ENCODE peak calls at places on chromosomes 16 and 17, in six cellular contexts. C, L, D, A, V and M are unnamed samples.

GRCh38 chr17:47693667-47694017 is 319 bp upstream of the TBKBP1 start:
- DNase-seq in C (no peak), L (no peak), D (peak), A (no peak), V (no peak), M (no peak)

GRCh38 chr16:73095885-73096341 is 48.0 kb upstream of the ZFHX3 start:
- DNase-seq in C (no peak), L (no peak), D (peak), A (no peak), V (no peak), M (no peak)

GRCh38 chr17:61009619-61010018 is 332.0 kb downstream of the BCAS3 start:
- DNase-seq in C (no peak), L (no peak), D (peak), A (peak), V (no peak), M (no peak)

GRCh38 chr17:72024457-72024856 is 96.4 kb upstream of the SOX9 start:
- DNase-seq in C (no peak), L (no peak), D (no peak), A (no peak), V (no peak), M (no peak)

GRCh38 chr17:44910231-44911106 is 4.8 kb downstream of the GFAP start:
- DNase-seq in C (no peak), L (no peak), D (no peak), A (no peak), V (no peak), M (no peak)

GRCh38 chr17:2040942-2041560 is 771 bp upstream of the OVCA2 start:
- DNase-seq in C (peak), L (no peak), D (no peak), A (no peak), V (no peak), M (no peak)

GRCh38 chr16:27113341-27113841 is 46.7 kb downstream of the C16orf82 start:
- DNase-seq in C (no peak), L (no peak), D (no peak), A (no peak), V (no peak), M (no peak)

GRCh38 chr16:53912155-53912554 is 208.2 kb downstream of the FTO start:
- DNase-seq in C (no peak), L (no peak), D (no peak), A (no peak), V (no peak), M (no peak)

GRCh38 chr17:21282231-21282630 is 2.3 kb upstream of the MAP2K3 start:
- DNase-seq in C (no peak), L (peak), D (no peak), A (peak), V (no peak), M (peak)

GRCh38 chr17:43401293-43401692 is 2.5 kb downstream of the ARL4D start:
- DNase-seq in C (no peak), L (no peak), D (no peak), A (no peak), V (no peak), M (no peak)

GRCh38 chr16:1899641-1900451 is 18.4 kb downstream of the HS3ST6 start:
- DNase-seq in C (peak), L (no peak), D (no peak), A (no peak), V (no peak), M (no peak)

GRCh38 chr17:260031-260791 is 78.8 kb upstream of the DOC2B start:
- DNase-seq in C (no peak), L (no peak), D (no peak), A (no peak), V (peak), M (no peak)
- H3K4me3 ChIP-seq in C (no peak), L (no peak), D (no peak), A (no peak), V (peak), M (no peak)

DNA sequence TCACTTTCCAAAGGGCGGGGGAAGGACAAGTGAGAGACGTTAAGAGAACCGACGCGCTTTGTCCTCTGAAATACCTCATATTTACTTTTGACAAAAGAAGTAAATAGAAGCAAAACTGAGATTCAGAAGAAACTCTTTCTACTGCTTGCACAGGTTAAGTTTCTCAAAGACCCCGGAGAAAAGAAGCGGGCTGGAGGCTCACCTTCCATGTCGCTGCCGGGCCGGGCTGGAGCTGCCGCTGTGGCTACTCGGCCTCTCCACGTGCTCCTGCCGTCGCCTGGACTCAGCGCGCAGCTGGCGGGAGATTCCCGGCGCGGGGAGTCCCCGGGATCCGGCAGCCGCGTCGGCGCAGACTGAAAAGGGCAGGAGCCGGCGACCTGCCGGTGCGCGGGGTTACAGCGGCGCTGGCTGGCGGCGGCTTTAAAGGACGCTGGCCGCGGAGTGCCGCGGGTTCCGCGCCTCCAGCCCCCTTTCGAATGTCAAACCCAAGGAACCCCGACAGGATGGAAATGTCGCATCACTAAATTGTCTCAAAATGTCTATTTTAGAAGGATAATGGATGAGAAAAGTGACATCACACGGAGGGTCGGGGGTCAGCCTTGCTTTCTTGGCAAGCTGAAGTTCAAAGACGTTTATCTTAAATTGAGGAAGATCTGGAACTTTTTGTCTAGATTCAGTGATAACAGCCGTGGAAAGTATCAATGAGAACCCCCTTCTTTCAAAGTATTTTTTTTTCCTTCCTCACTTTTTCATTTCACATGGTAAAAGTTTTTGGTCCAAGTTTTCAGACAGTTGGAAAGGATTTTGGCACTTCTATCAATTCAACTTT is at the start of gene IKZF3:
- DNase-seq in C (peak), L (no peak), D (peak), A (no peak), V (peak), M (no peak)
- TF ChIP-seq CTCF in C (peak), L (no peak), D (no peak), A (no peak), V (peak), M (no peak)

GRCh38 chr17:76549539-76549938 is 9.7 kb downstream of the PRCD start:
- DNase-seq in C (no peak), L (no peak), D (no peak), A (no peak), V (no peak), M (no peak)

GRCh38 chr17:76548378-76549214 is 8.8 kb downstream of the PRCD start:
- DNase-seq in C (no peak), L (no peak), D (no peak), A (no peak), V (peak), M (no peak)

GRCh38 chr17:76549215-76549518 is 9.3 kb downstream of the PRCD start:
- DNase-seq in C (no peak), L (no peak), D (no peak), A (no peak), V (no peak), M (no peak)

GRCh38 chr17:76551685-76552084 is 11.8 kb downstream of the PRCD start:
- DNase-seq in C (no peak), L (no peak), D (no peak), A (no peak), V (no peak), M (no peak)

DNA sequence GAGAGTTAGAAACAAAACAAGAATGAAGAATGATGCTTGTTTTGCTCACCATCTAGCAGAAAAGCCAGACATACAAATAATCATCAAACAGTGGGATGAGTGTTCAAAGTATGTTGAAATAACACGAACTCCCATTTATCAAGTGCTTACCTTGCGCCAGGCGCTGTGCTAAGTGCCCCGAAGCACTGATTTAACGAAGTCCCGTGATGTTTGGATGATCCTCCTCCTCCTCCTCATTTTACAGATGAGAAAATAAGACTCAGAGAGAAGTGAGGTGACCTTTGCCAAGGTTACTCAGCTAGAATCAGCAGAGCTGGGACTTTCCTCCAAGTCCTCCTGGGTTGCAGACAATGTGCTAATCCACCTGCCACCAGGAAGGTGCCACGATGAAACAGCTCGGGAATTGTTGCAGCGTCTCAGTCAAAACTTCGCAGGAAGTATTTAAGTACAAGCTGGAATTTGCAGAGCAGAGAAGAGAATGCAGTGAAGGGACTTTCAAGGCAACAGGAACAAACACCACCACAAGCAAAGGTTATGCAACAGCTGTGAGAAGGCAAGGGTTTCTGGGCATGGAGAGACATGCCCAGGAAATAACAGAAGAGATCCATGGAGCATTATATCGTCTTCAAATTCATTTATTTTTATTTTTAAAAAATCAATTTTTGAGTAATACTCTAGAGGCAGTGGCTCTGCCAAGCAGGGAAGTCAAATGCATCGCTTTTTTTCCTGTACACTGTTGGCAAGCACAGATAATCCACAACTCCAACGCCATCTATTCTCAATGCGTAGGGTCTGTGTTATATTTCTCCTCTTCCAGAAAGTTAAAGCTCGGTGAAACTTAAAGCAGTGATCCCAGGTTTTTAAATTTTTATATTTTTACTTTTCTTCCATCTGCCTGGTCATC is 11.1 kb downstream of the PRCD start:
- DNase-seq in C (peak), L (no peak), D (no peak), A (no peak), V (peak), M (no peak)
- H3K4me3 ChIP-seq in C (no peak), L (no peak), D (no peak), A (no peak), V (no peak), M (no peak)

DNA sequence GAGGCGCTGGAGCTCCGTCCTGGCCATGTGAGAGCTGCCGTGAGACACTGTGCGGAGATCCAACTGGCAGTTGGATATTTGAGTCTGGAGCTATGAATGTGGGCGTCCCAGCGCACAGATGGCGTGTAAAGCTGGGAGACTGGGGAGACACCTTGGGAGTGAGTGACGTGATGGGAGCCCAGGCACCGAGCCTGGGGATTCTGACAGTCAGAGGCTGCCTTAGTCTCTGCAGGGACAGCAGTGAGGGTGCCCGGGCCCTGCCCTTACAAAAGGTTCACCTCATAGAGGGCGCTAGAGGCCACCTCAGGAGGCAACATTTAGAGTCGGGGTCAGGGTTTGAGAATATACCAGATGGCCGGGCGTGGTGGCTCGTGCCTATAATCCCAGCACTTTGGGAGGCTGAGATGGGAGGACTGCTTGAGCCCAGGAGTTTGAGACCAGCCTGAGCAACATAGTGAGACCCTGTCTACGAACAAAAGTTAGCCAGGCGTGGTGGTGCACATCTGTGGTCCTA is 194.1 kb upstream of the GSE1 start:
- DNase-seq in C (peak), L (no peak), D (no peak), A (no peak), V (no peak), M (no peak)
- TF ChIP-seq CTCF in C (no peak), L (no peak), D (no peak), A (no peak), V (peak), M (no peak)

GRCh38 chr17:41811549-41812175 is at the start of gene P3H4:
- DNase-seq in C (peak), L (no peak), D (peak), A (peak), V (peak), M (no peak)

GRCh38 chr17:41813699-41814124 is 908 bp downstream of the FKBP10 start:
- DNase-seq in C (no peak), L (no peak), D (no peak), A (no peak), V (no peak), M (no peak)

GRCh38 chr17:41812176-41813038 is at the start of gene FKBP10:
- DNase-seq in C (peak), L (no peak), D (peak), A (peak), V (peak), M (no peak)

GRCh38 chr17:41814195-41814594 is 1.4 kb downstream of the FKBP10 start:
- DNase-seq in C (no peak), L (no peak), D (no peak), A (no peak), V (no peak), M (no peak)

GRCh38 chr17:41813039-41813680 is 356 bp downstream of the FKBP10 start:
- DNase-seq in C (no peak), L (no peak), D (no peak), A (no peak), V (peak), M (no peak)
- H3K4me3 ChIP-seq in C (no peak), L (peak), D (peak), A (peak), V (peak), M (peak)

GRCh38 chr16:11101695-11102522 is 154.1 kb downstream of the SOCS1 start:
- DNase-seq in C (peak), L (no peak), D (no peak), A (no peak), V (no peak), M (no peak)
- TF ChIP-seq CTCF in C (peak), L (no peak), D (peak), A (peak), V (no peak), M (no peak)

GRCh38 chr17:13599168-13599577 is 2.6 kb downstream of the HS3ST3A1 start:
- DNase-seq in C (no peak), L (no peak), D (no peak), A (no peak), V (no peak), M (no peak)

GRCh38 chr17:13600475-13601316 is 1.0 kb downstream of the HS3ST3A1 start:
- DNase-seq in C (no peak), L (no peak), D (peak), A (no peak), V (peak), M (no peak)

GRCh38 chr17:13599808-13600398 is 1.8 kb downstream of the HS3ST3A1 start:
- DNase-seq in C (no peak), L (no peak), D (no peak), A (no peak), V (no peak), M (no peak)

GRCh38 chr17:13601776-13602551 is at the start of gene HS3ST3A1:
- DNase-seq in C (peak), L (no peak), D (peak), A (peak), V (peak), M (no peak)

GRCh38 chr17:13601317-13601775 is 383 bp downstream of the HS3ST3A1 start:
- DNase-seq in C (no peak), L (no peak), D (peak), A (no peak), V (peak), M (no peak)
- H3K4me3 ChIP-seq in C (no peak), L (peak), D (peak), A (peak), V (peak), M (peak)

DNA sequence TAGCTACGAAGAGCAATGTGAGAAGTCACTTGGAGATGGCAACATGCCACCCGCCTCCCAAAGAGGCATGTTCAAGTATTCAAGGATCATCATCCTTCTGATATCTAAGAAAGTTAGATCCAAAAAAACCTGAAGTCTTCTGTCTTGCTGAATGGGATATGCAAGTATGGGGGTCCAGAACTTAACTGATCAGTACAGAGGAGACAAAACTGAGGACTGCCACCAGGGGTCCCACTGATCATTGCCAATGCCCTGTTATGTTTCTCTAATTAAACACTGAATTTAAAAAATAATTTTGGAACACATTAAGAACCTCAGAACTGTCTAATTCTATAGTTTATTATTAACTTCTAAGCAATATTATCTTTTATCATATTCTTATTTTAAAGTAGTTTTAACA is 99.7 kb downstream of the CDH8 start:
- DNase-seq in C (no peak), L (no peak), D (peak), A (no peak), V (peak), M (no peak)
- TF ChIP-seq CTCF in C (no peak), L (no peak), D (no peak), A (peak), V (peak), M (peak)